ENCODE peak calls at places on chromosomes 2 and 18, in nine cellular contexts. D is fibroblast of lung, I is neural progenitor cell, R is A549, P is IMR-90, F is GM23338, S is adrenal gland, G is left lung, W is transverse colon. J is an unnamed sample. For H3K4me1, the result is how much of the 10 kb centered on the place peaks cover.

GRCh38 chr2:9204939-9205338 is 1.7 kb upstream of the ASAP2 start:
- DNase-seq in G (no peak), R (no peak), P (no peak), I (no peak), F (no peak), W (no peak), S (no peak), D (no peak), J (no peak)

GRCh38 chr18:69580107-69580506 is 179.4 kb downstream of the DOK6 start:
- DNase-seq in P (peak), D (no peak), S (no peak), I (no peak), W (no peak), F (peak), R (peak), G (no peak), J (no peak)

GRCh38 chr2:104868081-104868806 is 14.3 kb downstream of the POU3F3 start:
- DNase-seq in P (no peak), W (no peak), I (no peak), S (no peak), R (no peak), G (no peak), F (no peak), D (no peak), J (no peak)

GRCh38 chr2:160910681-160911080 is 249.5 kb upstream of the TANK start:
- DNase-seq in D (peak), S (no peak), R (no peak), G (no peak), P (peak), F (no peak), I (no peak), W (no peak), J (no peak)

GRCh38 chr2:232325324-232326273 is 53.0 kb upstream of the ALPP start:
- DNase-seq in I (peak), R (peak), S (peak), F (peak), D (peak), G (peak), W (peak), P (peak), J (peak)

GRCh38 chr2:101119431-101119830 is 31.8 kb downstream of the TBC1D8 start:
- DNase-seq in G (no peak), P (peak), R (no peak), S (peak), D (peak), W (no peak), I (no peak), F (no peak), J (no peak)

GRCh38 chr2:198144621-198145020 is 340.2 kb downstream of the PLCL1 start:
- DNase-seq in S (no peak), G (no peak), D (no peak), I (peak), R (no peak), W (no peak), P (no peak), F (no peak), J (no peak)

GRCh38 chr2:129302815-129303214 is 676.7 kb upstream of the RAB6C start:
- DNase-seq in W (no peak), P (no peak), R (no peak), I (no peak), D (no peak), S (no peak), G (no peak), F (no peak), J (no peak)

GRCh38 chr18:62499263-62499650 is 23.6 kb upstream of the ZCCHC2 start:
- DNase-seq in W (no peak), P (no peak), R (no peak), G (peak), S (no peak), F (no peak), I (peak), D (no peak), J (no peak)

GRCh38 chr2:205024822-205025518 is 479.7 kb downstream of the PARD3B start:
- DNase-seq in R (peak), I (no peak), S (peak), G (no peak), P (peak), W (peak), F (no peak), D (peak), J (no peak)

GRCh38 chr18:12278153-12278764 is 24.1 kb downstream of the CIDEA start:
- DNase-seq in F (peak), G (no peak), R (no peak), D (no peak), P (peak), W (no peak), I (peak), S (no peak), J (no peak)
- TF ChIP-seq CTCF in F (peak), G (no peak), R (no peak), D (no peak), P (peak), W (no peak), I (peak), S (no peak), J (no peak)

DNA sequence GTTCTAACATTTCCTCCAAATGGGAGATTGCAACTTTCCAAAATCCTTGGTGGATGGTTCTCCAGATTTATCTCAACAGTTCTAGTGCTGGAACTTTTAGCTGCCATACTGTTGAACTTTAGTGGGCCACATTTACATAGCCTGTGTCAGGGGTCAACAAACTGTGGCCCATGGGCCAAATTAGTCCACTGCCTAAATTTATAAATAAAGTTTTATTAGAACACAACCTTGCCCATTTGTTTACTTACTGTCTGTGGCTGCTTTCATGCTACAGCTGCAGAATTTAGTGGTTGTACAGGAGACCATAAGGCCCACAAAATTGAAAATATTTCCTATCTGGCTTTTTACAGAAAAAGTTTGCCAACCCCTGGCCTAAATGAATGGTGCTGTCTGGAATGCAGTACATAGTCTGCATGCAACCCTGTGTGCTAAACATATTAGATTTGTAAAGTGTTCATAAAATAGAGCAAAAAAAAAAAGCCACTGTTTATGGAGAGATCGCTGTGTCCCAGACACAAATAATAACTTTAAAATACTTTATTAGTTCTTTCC is 30.3 kb downstream of the MGAT5 start:
- DNase-seq in R (no peak), S (no peak), I (no peak), F (no peak), G (no peak), W (no peak), D (peak), P (peak), J (no peak)
- H3K4me1 ChIP-seq in R (under half), S (under half), I (under half), F (under half), G (under half), W (under half), D (under half), P (under half), J (under half)

DNA sequence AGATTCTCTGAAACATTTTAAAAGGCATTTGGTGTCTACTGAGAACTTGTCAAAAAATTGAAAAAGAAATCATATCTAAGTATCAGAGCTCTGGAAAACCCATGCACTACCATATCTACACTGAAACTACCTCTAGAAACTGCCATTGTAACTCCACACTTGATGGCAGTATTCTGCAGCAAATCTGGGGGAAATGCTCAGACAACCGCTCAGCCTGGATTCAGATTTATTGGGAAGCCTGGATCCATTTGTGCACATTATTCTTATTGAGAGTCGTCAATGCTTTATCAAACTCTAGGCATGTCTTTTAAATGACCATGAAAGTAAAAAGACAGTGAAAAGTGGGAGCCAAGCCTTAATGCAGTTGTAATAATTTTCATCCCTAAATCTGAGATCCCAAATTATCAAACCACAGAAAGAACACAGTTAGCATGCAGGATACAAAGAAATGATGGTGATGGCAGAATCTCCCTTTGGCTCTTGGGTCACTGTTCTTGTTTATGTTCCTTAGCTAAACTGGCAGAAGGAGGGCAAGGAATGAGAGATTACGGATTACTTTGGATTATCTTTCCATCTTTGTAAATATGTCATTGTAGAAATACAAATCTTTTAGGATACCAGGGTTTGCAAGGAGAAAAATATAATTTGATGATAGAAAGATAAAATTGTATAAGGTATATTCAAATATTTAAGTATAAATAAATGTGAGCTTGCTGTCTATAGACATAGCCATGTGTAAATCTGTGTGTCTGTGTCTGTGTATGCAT is 512.1 kb upstream of the SYT4 start:
- DNase-seq in F (peak), D (peak), W (no peak), G (no peak), S (no peak), P (no peak), R (no peak), I (peak), J (no peak)
- TF ChIP-seq CTCF in F (peak), D (peak), W (no peak), G (no peak), S (peak), P (no peak), R (no peak), I (peak), J (no peak)

GRCh38 chr2:200308001-200308400 is 1.5 kb downstream of the SPATS2L start:
- DNase-seq in F (no peak), P (peak), D (peak), I (no peak), R (no peak), W (no peak), G (no peak), S (no peak), J (no peak)
- H3K4me1 ChIP-seq in F (half or more), P (under half), D (under half), I (under half), R (half or more), W (under half), G (under half), S (under half), J (under half)

J was measured in upper lobe of right lung.